ENCODE peak calls at places on chromosome 12, in seven cellular contexts. D, A, R, B, Z, J and V are unnamed samples.

GRCh38 chr12:46461907-46462605 is 89.5 kb upstream of the SLC38A2 start:
- DNase-seq in A (no peak), Z (no peak), B (no peak), J (no peak), R (no peak), D (no peak), V (no peak)

GRCh38 chr12:108635201-108635996 is 1.7 kb upstream of the SELPLG start:
- DNase-seq in J (no peak), B (no peak), Z (no peak), D (no peak), A (no peak), R (no peak), V (no peak)

GRCh38 chr12:68435816-68436215 is 103.7 kb upstream of the MDM1 start:
- DNase-seq in D (no peak), B (no peak), J (no peak), R (no peak), A (no peak), Z (peak; percentile 85), V (no peak)

GRCh38 chr12:46964496-46965098 is 114.8 kb upstream of the PCED1B start:
- DNase-seq in R (no peak), B (peak; percentile 68), D (no peak), A (no peak), Z (peak; percentile 70), J (peak; percentile 77), V (peak; percentile 30)

GRCh38 chr12:68259318-68259940 is 6.0 kb upstream of the IL22 start:
- DNase-seq in J (no peak), D (no peak), Z (peak; percentile 98), A (no peak), B (peak; percentile 91), R (no peak), V (peak; percentile 86)

GRCh38 chr12:26939192-26939832 is 1.0 kb downstream of the FGFR1OP2 start:
- DNase-seq in R (no peak), Z (peak; percentile 42), D (no peak), B (no peak), J (no peak), A (no peak), V (peak; percentile 28)

GRCh38 chr12:55847603-55848329 is 5.0 kb upstream of the MMP19 start:
- DNase-seq in B (peak; percentile 73), A (peak; percentile 52), R (peak; percentile 95), Z (peak; percentile 95), J (no peak), D (no peak), V (peak; percentile 97)

GRCh38 chr12:25119020-25119419 is 75.9 kb downstream of the DNAI7 start:
- DNase-seq in Z (peak; percentile 26), A (no peak), B (no peak), J (no peak), D (no peak), R (no peak), V (peak; percentile 4)

GRCh38 chr12:59780605-59781135 is 184.8 kb downstream of the SLC16A7 start:
- DNase-seq in D (no peak), B (no peak), A (peak; percentile 16), R (no peak), Z (peak; percentile 63), J (no peak), V (peak; percentile 52)

GRCh38 chr12:110983811-110984210 is 63.4 kb upstream of the MYL2 start:
- DNase-seq in J (no peak), R (no peak), B (no peak), D (no peak), A (no peak), Z (no peak), V (no peak)

GRCh38 chr12:102426599-102427541 is 53.5 kb downstream of the IGF1 start:
- DNase-seq in D (no peak), R (no peak), A (no peak), B (no peak), J (no peak), Z (no peak), V (no peak)

GRCh38 chr12:43836455-43836989 is 641 bp downstream of the TMEM117 start:
- DNase-seq in R (no peak), B (no peak), Z (peak; percentile 22), D (no peak), A (peak; percentile 22), J (no peak), V (peak; percentile 23)

GRCh38 chr12:50326636-50327284 is 43.4 kb upstream of the LIMA1 start:
- DNase-seq in J (no peak), A (peak; percentile 29), R (no peak), B (no peak), Z (peak; percentile 55), D (no peak), V (peak; percentile 90)

GRCh38 chr12:63150255-63151060 is 543 bp downstream of the AVPR1A start:
- DNase-seq in Z (no peak), R (peak; percentile 15), A (peak; percentile 14), D (peak; percentile 14), B (no peak), J (no peak), V (no peak)

GRCh38 chr12:18794000-18794399 is 56.1 kb downstream of the CAPZA3 start:
- DNase-seq in A (no peak), B (no peak), J (no peak), D (no peak), Z (peak; percentile 10), R (no peak), V (no peak)

GRCh38 chr12:13562915-13563742 is 366.6 kb downstream of the EMP1 start:
- DNase-seq in B (no peak), A (no peak), D (no peak), Z (no peak), R (no peak), J (no peak), V (no peak)

GRCh38 chr12:25438638-25439037 is 114.4 kb downstream of the LMNTD1 start:
- DNase-seq in J (no peak), A (no peak), B (no peak), R (no peak), Z (no peak), D (no peak), V (no peak)

GRCh38 chr12:41011939-41012338 is 176.2 kb upstream of the PDZRN4 start:
- DNase-seq in B (no peak), Z (no peak), R (no peak), J (no peak), D (no peak), A (no peak), V (no peak)
- TF ChIP-seq CTCF in B (no peak), Z (peak; percentile 28), R (no peak), J (no peak), D (no peak), A (no peak), V (no peak)

GRCh38 chr12:53233671-53234091 is 1.7 kb upstream of the RARG start:
- DNase-seq in B (no peak), Z (no peak), R (no peak), A (no peak), D (no peak), J (no peak), V (no peak)
- TF ChIP-seq CTCF in B (no peak), Z (no peak), R (no peak), A (no peak), D (no peak), J (no peak), V (no peak)

GRCh38 chr12:114508529-114509129 is 102.7 kb upstream of the TBX5 start:
- DNase-seq in R (peak; percentile 48), A (peak; percentile 75), J (peak; percentile 69), B (peak; percentile 59), D (peak; percentile 64), Z (peak; percentile 58), V (peak; percentile 73)

DNA sequence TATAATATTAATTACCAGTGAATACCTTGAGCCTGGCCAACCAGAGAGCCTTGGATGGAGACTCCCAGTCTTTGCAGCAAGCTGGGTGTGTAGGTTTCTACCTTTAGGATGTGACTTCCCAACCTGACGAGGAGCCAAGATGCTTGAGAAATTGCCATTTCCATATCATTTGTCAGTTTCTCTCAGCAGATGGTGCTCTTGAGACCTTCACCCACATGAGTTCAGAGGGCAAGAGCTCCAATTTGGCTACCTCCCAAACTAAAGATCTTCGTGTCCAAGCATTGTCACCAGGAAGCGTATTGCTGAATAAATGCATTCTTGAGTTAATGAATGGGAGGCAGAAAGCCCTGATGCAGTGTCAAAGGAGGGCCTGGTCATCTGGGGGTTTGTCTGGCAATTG is 106.4 kb upstream of the TBX5 start:
- DNase-seq in J (no peak), D (no peak), R (no peak), Z (no peak), A (no peak), B (no peak), V (peak; percentile 1)
- TF ChIP-seq CTCF in J (no peak), D (no peak), R (no peak), Z (no peak), A (no peak), B (no peak), V (no peak)

DNA sequence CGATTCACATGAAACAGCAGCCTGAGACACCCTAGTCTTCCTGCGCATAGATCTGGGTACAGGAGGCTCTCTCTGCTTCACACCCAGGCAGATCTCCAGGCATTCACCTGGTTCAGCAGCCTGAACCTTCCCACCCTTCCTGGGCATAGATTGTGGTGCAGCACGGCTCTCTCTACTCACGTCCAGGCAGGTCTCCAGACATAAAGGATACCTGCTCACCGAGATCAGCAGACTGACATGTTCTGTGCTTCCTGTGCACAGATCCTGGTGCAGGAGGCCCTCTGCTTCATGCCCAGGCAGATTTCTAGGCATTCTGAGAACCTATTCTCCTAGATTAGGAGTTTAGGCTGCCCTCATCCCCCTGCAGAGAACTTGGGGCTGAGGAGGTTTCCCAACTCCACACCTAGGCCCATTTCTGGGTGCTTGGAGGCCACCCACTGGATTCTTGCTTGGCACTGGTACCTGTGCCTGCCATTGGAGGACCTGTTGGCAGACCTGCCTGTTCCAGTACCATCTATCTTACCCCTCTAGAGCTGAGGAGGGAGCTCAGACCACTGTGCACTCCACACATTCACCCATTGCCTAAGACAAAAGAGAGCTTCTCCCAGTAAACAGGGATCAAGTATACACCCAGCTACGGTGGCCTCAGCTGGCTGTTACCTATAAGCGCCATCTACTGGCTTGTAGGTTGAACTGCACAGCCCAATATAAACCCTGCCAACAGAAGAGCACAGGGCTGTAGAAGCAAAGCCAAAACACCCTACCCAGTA is 28.0 kb upstream of the GARIN6 start:
- DNase-seq in Z (peak; percentile 27), A (no peak), D (no peak), B (no peak), J (no peak), R (no peak), V (peak; percentile 43)
- TF ChIP-seq CTCF in Z (peak; percentile 53), A (no peak), D (peak; percentile 47), B (peak; percentile 40), J (peak; percentile 61), R (no peak), V (peak; percentile 59)